ENCODE peak calls at places on chromosomes 16 and 17, in six cellular contexts. G, U, O, P, D and X are unnamed samples.
A peak's percentile ranks its signal among the peaks of the same experiment; 100 is the strongest.

GRCh38 chr16:24717411-24717810 is 12.0 kb upstream of the TNRC6A start:
- DNase-seq in G (no peak), U (no peak), O (no peak), P (no peak), D (no peak), X (no peak)

GRCh38 chr17:50423553-50424159 is 2.4 kb upstream of the ACSF2 start:
- DNase-seq in G (peak; percentile 37), U (peak; percentile 32), O (no peak), P (no peak), D (peak; percentile 77), X (peak; percentile 83)

GRCh38 chr17:65794572-65794971 is 233.1 kb upstream of the AXIN2 start:
- DNase-seq in G (peak; percentile 45), U (peak; percentile 81), O (no peak), P (no peak), D (peak; percentile 48), X (peak; percentile 35)

GRCh38 chr17:4566785-4567184 is 6.4 kb upstream of the GGT6 start:
- DNase-seq in G (peak; percentile 52), U (peak; percentile 94), O (no peak), P (no peak), D (peak; percentile 66), X (peak; percentile 49)

GRCh38 chr17:64428406-64428805 is 20.5 kb upstream of the MILR1 start:
- DNase-seq in G (no peak), U (no peak), O (no peak), P (no peak), D (no peak), X (no peak)

GRCh38 chr17:75822119-75822799 is 21.9 kb downstream of the UNC13D start:
- DNase-seq in G (no peak), U (no peak), O (no peak), P (no peak), D (no peak), X (no peak)

GRCh38 chr16:78081341-78081740 is 18.1 kb upstream of the WWOX start:
- DNase-seq in G (no peak), U (no peak), O (no peak), P (no peak), D (no peak), X (no peak)

GRCh38 chr17:17079761-17080160 is 37.5 kb downstream of the MPRIP start:
- DNase-seq in G (no peak), U (no peak), O (no peak), P (no peak), D (no peak), X (no peak)

GRCh38 chr16:22633280-22633679 is 122.6 kb downstream of the NPIPB5 start:
- DNase-seq in G (no peak), U (no peak), O (no peak), P (no peak), D (no peak), X (no peak)

GRCh38 chr17:7109461-7110322 is 4.9 kb downstream of the ASGR2 start:
- DNase-seq in G (no peak), U (no peak), O (no peak), P (no peak), D (no peak), X (no peak)

GRCh38 chr17:75557075-75557851 is 30.3 kb upstream of the MYO15B start:
- DNase-seq in G (peak; percentile 82), U (no peak), O (no peak), P (no peak), D (no peak), X (no peak)

GRCh38 chr17:40303706-40304450 is 5.1 kb upstream of the RARA start:
- DNase-seq in G (no peak), U (no peak), O (no peak), P (no peak), D (no peak), X (no peak)

GRCh38 chr17:40931311-40931710 is 6.1 kb downstream of the KRT23 start:
- DNase-seq in G (no peak), U (no peak), O (no peak), P (no peak), D (no peak), X (no peak)

GRCh38 chr17:17874478-17874877 is 37.7 kb upstream of the SREBF1 start:
- DNase-seq in G (no peak), U (no peak), O (no peak), P (no peak), D (no peak), X (no peak)

GRCh38 chr17:15096511-15096910 is 168.6 kb downstream of the PMP22 start:
- DNase-seq in G (no peak), U (no peak), O (no peak), P (no peak), D (no peak), X (no peak)

GRCh38 chr17:56176101-56176500 is 22.8 kb downstream of the ANKFN1 start:
- DNase-seq in G (no peak), U (peak; percentile 22), O (no peak), P (no peak), D (no peak), X (no peak)

GRCh38 chr17:350706-351435 is 1.7 kb downstream of the RPH3AL start:
- DNase-seq in G (no peak), U (peak; percentile 38), O (no peak), P (no peak), D (no peak), X (peak; percentile 95)

GRCh38 chr17:67636841-67637240 is 80.9 kb upstream of the NOL11 start:
- DNase-seq in G (no peak), U (no peak), O (no peak), P (no peak), D (no peak), X (no peak)

GRCh38 chr17:41530062-41531048 is 2.2 kb upstream of the KRT19 start:
- DNase-seq in G (peak; percentile 88), U (no peak), O (no peak), P (no peak), D (peak; percentile 86), X (peak; percentile 90)

GRCh38 chr16:71628810-71629209 is 2.8 kb downstream of the MARVELD3 start:
- DNase-seq in G (no peak), U (no peak), O (no peak), P (no peak), D (no peak), X (peak; percentile 54)

GRCh38 chr17:57284984-57285646 is 28.8 kb downstream of the MSI2 start:
- DNase-seq in G (peak; percentile 46), U (peak; percentile 64), O (no peak), P (peak; percentile 50), D (no peak), X (no peak)
- TF ChIP-seq EZH2 in G (no peak), U (no peak), O (no peak), P (no peak), D (no peak), X (no peak)

GRCh38 chr16:87326151-87326571 is 9.0 kb upstream of the C16orf95 start:
- DNase-seq in G (no peak), U (no peak), O (no peak), P (no peak), D (no peak), X (peak; percentile 26)
- TF ChIP-seq POLR2AphosphoS5 in G (no peak), U (no peak), O (no peak), P (no peak), D (no peak), X (no peak)

DNA sequence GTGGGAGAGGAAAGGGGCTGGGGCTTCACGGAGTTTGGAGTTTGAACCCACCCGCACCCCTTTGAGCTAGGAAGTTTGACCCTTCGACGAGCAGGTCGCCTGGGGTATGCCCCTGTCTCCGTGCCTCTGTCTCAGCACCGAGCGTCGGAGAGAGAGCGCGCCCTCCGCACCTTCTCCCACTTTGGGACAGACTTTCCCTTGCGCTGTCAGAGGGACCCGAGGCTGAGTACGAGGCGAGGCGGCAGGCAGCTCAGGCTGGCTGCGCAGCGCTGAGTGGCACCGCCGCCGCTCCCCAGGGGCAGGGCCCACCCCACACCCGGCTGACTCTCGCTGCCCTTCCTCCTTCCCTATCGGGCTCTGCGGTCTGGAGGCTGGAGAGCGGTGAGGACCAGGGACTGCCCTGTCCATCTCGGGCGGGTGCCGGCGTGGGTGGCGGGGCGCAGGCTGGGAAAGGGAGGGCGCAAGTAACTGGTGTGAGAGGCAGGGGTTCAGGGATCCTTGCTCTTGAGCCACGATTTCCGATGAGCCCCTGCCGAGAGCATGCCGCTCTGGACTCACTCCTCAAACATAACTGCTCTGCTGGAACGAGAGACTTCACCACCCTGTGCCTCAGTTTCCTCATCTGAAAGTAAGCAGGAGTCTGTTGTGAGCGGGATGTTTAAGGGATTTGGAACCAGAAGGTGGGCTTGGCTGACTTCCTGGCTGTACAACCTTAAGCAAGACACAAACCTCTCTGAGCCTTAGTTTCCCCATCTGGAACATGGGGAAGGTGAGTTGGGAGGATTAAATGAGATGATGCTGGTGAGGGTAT is 981 bp downstream of the BEAN1 start:
- DNase-seq in G (no peak), U (peak; percentile 57), O (no peak), P (no peak), D (no peak), X (no peak)
- TF ChIP-seq EZH2 in G (no peak), U (peak; percentile 60), O (peak; percentile 94), P (no peak), D (no peak), X (peak; percentile 99)

DNA sequence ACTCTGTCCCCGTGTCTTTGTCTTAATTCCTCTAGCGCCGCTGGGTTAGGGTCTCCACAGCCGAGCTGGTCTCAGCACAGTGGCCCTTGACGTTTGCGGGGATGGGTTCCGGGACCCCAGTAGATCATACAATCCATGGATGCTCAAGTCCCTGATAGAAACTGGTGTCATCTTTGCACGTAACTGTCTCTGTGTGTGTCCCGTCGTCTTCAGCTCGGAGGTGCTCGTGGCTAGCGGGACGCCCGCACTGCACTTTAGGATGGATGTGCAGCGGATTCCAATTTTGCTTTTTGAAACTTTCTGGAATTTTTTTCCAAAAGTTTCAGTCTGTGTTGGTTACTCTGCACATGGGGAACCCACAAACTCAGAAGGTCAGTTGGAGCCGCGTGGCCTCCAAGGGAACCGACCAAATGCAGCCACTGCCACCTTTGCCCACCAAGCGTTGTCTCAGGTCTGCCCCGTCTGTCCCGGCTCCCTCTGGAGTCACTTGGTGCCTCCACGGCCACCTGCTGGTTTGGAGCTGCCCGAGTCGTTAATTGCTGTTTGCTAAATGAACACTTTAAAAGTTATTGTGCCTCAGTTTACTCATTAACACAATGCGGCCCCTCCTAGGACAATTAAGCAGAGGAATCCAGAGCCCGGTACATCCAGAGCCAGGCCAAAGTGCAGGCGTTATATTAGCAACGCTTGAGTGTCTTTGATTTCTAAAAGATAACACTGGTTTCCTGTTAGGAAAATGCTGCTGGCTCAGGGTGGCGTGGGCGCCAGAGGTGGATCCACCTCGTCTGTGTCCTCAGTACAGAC is 5.3 kb upstream of the DPEP1 start:
- DNase-seq in G (no peak), U (no peak), O (no peak), P (no peak), D (no peak), X (no peak)
- TF ChIP-seq POLR2AphosphoS5 in G (no peak), U (no peak), O (no peak), P (no peak), D (no peak), X (no peak)

DNA sequence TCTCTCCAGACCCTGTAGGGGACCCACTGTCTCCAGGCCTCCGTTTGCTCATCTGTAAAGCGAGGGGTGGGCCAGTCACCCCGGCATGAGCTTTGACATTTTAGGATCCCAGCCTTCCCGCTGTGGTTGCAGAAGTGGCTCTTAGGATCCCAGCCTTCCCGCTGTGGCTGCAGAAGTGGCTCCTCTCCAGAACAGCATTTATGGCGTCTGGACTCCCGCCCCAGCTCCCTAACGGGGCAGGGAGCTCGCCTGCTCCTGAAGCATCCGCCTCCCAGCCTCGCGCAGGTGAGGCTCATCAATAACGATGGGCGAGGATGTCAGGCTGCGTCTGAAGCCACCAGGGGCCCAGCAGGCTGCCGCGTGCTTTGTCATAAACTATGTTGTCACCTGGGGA is 222.3 kb upstream of the TNRC6C start:
- DNase-seq in G (no peak), U (peak; percentile 29), O (no peak), P (no peak), D (no peak), X (no peak)
- TF ChIP-seq EZH2 in G (no peak), U (no peak), O (no peak), P (no peak), D (no peak), X (no peak)

GRCh38 chr16:57628008-57628781 is at the start of gene ADGRG1:
- DNase-seq in G (peak; percentile 94), U (peak; percentile 77), O (peak; percentile 65), P (no peak), D (peak; percentile 71), X (peak; percentile 95)
- TF ChIP-seq POLR2AphosphoS5 in G (no peak), U (no peak), O (no peak), P (no peak), D (peak; percentile 12), X (peak; percentile 34)